ENCODE peak calls at places on chromosome 19, in four cellular contexts. J is HepG2, A is A549, E is K562. C is an unnamed sample.

GRCh38 chr19:33819875-33820781 is 23.5 kb downstream of the KCTD15 start:
- DNase-seq in J (peak), A (peak), E (peak), C (peak)

GRCh38 chr19:16470911-16471811 is 609 bp downstream of the EPS15L1 start:
- DNase-seq in J (no peak), A (no peak), E (peak), C (no peak)

GRCh38 chr19:36436531-36436930 is 18.1 kb upstream of the ZFP82 start:
- DNase-seq in J (no peak), A (peak), E (no peak), C (no peak)

GRCh38 chr19:1063030-1063908 is 3.7 kb upstream of the ARHGAP45 start:
- DNase-seq in J (no peak), A (peak), E (peak), C (peak)

GRCh38 chr19:51811344-51811743 is 16.4 kb downstream of the FPR3 start:
- DNase-seq in J (no peak), A (no peak), E (no peak), C (no peak)

GRCh38 chr19:31352782-31353651 is 3.8 kb upstream of the TSHZ3 start:
- DNase-seq in J (no peak), A (no peak), E (no peak), C (peak)

GRCh38 chr19:53962887-53963435 is at the start of gene CACNG8:
- DNase-seq in J (no peak), A (no peak), E (peak), C (no peak)

GRCh38 chr19:1251233-1251502 is 2.8 kb downstream of the MIDN start:
- DNase-seq in J (peak), A (peak), E (peak), C (no peak)

GRCh38 chr19:50272263-50272897 is 56.8 kb downstream of the KCNC3 start:
- DNase-seq in J (no peak), A (no peak), E (no peak), C (no peak)

GRCh38 chr19:50167314-50167721 is 4.2 kb upstream of the IZUMO2 start:
- DNase-seq in J (peak), A (no peak), E (no peak), C (no peak)

GRCh38 chr19:45280471-45280961 is 29.4 kb downstream of the MARK4 start:
- DNase-seq in J (no peak), A (no peak), E (no peak), C (no peak)

GRCh38 chr19:30034321-30034720 is 92.3 kb downstream of the URI1 start:
- DNase-seq in J (no peak), A (no peak), E (no peak), C (no peak)

GRCh38 chr19:34998777-34999497 is 1.2 kb upstream of the GRAMD1A start:
- DNase-seq in J (peak), A (no peak), E (peak), C (no peak)

GRCh38 chr19:56748443-56748842 is 76.9 kb upstream of the ZNF835 start:
- DNase-seq in J (peak), A (peak), E (no peak), C (no peak)

GRCh38 chr19:55581145-55581827 is 638 bp upstream of the ZNF579 start:
- DNase-seq in J (peak), A (peak), E (peak), C (peak)

GRCh38 chr19:53365899-53366493 is 491 bp downstream of the ZNF525 start:
- DNase-seq in J (peak), A (no peak), E (peak), C (no peak)

GRCh38 chr19:18896421-18896841 is 473 bp upstream of the CERS1 start:
- DNase-seq in J (no peak), A (peak), E (no peak), C (no peak)

GRCh38 chr19:54013866-54014265 is 22.4 kb downstream of the CACNG6 start:
- DNase-seq in J (no peak), A (peak), E (no peak), C (no peak)

GRCh38 chr19:33497778-33498175 is 23.8 kb downstream of the PEPD start:
- DNase-seq in J (no peak), A (no peak), E (no peak), C (no peak)

GRCh38 chr19:4908311-4908710 is 990 bp upstream of the UHRF1 start:
- DNase-seq in J (peak), A (no peak), E (no peak), C (no peak)
- TF ChIP-seq JUN in J (no peak), A (no peak), E (no peak), C (no peak)

GRCh38 chr19:5547881-5548280 is 19.9 kb downstream of the TINCR start:
- DNase-seq in J (peak), A (peak), E (peak), C (peak)
- TF ChIP-seq MAFK in J (no peak), A (no peak), E (no peak), C (no peak)

DNA sequence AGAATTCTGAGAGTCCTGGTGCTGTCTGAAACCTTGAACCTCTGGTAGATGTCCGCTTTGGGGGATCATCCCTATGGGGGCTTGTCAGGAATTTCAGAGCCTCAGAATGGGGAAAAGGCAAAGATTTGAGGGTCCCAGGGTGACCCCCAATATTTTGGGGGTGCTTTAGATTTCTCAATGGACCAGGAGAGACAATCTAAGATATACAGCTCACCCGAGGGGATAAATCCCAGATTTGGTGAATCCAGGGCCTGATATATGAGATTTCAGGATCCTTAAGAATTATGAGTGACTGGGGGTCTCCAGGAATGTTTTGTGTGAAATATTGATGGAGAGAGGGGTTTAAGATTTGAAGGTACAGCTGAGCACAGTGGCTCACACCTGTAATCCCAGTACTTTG is 3.3 kb downstream of the CAPN12 start:
- DNase-seq in J (no peak), A (no peak), E (no peak), C (no peak)
- TF ChIP-seq JUN in J (no peak), A (no peak), E (no peak), C (no peak)

GRCh38 chr19:58514564-58515020 is 2.8 kb upstream of the SLC27A5 start:
- DNase-seq in J (no peak), A (no peak), E (no peak), C (no peak)

GRCh38 chr19:58513213-58513693 is 1.5 kb upstream of the SLC27A5 start:
- DNase-seq in J (no peak), A (no peak), E (no peak), C (no peak)

GRCh38 chr19:58515259-58515658 is 3.5 kb upstream of the SLC27A5 start:
- DNase-seq in J (no peak), A (no peak), E (no peak), C (no peak)

GRCh38 chr19:58511353-58512208 is at the start of gene SLC27A5:
- DNase-seq in J (peak), A (no peak), E (no peak), C (no peak)

DNA sequence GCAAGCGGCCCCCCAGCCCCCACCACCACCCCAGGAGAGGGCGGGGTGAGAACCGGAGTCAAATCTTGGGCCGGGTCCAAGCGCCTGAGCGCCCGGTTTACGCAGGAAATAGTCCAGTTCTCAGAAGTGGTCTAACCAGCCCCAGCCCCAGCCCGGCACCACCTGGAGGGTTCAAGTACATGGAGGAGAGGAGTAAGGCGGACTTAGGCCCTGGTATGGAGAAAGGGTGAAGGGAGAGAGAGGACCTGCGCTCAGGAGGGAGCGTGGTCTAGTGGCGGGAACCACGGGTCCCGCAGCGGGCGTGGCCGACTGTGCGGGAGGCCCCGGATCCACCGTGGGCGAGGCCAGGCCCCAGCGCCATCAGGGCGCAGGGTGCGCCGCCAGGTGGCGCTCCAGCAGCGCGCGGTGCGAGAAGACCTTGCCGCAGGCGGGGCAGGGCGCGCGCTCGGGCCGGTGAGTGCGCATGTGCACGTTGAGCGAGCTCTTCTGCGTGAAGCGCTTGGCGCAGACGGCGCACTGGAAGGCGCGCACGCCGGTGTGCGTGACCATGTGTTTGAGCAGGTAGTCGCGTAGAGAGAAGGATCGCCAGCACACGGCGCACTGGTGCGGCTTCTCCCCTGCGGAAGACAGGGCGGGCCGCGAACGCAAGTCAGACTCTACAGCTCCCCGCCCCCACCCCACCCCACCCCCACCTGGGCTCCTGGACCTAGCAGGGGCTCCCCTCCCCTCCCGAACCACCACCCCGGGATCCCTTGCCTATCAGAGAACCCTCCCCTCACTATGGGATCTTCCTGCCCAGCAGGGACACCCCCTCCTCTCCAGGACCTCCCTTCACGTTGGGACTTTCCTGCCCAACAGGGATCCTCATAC is 2.1 kb upstream of the SLC27A5 start:
- DNase-seq in J (peak), A (peak), E (peak), C (peak)
- TF ChIP-seq MAFK in J (no peak), A (no peak), E (no peak), C (no peak)

GRCh38 chr19:46760363-46760762 is 14.1 kb upstream of the STRN4 start:
- DNase-seq in J (no peak), A (no peak), E (no peak), C (no peak)

GRCh38 chr19:46762245-46762890 is 16.1 kb upstream of the STRN4 start:
- DNase-seq in J (no peak), A (no peak), E (no peak), C (no peak)

GRCh38 chr19:46761418-46761831 is 15.2 kb upstream of the STRN4 start:
- DNase-seq in J (peak), A (no peak), E (no peak), C (no peak)

GRCh38 chr19:46756544-46756888 is 10.3 kb upstream of the STRN4 start:
- DNase-seq in J (no peak), A (no peak), E (no peak), C (no peak)

DNA sequence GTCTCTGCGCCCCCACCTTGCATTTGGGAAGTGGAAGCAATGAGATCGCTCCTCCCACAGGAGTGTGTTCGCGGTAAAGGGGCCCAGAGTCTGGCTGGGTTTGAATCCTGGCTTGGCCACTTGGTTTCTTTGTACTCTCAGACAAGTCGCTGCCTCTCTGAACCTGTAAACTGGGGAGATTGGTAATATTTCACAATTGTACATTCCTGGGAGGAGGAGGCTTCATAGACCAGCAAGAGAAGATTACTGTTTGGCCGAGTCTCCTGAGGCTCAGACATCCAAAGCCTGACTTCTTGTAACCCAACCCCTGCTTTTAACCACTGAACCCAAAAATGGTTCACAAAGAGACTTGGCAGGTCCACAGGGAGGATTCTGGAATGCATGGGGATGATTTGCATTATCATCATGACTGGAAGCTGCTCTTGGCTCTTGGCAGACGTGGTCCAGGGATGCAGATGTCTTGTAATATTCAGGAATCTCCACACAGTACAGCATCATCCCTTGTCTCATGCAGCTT is 13.6 kb upstream of the STRN4 start:
- DNase-seq in J (no peak), A (peak), E (no peak), C (no peak)
- TF ChIP-seq JUN in J (no peak), A (peak), E (no peak), C (no peak)

DNA sequence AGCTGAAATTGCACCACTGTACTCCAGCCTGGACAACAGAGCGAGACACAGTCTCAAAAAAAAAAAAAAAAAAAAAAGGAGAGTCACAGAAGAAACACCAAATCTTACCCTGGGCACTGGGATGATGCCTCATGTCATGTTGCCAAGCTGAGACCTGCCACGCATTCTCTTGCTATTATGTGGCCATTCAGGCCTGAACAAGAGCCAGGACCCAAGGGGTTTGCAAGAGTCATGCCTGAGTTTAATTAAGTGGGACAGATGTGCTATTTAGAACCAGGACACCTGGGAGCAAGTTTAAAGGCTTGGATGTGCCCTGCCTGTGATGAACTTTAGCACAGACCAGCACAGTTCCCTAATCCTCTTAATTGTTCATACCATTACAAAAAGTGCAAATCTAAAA is 9.8 kb downstream of the PNMA8A start:
- DNase-seq in J (no peak), A (no peak), E (no peak), C (no peak)
- TF ChIP-seq MAFK in J (no peak), A (no peak), E (no peak), C (no peak)

DNA sequence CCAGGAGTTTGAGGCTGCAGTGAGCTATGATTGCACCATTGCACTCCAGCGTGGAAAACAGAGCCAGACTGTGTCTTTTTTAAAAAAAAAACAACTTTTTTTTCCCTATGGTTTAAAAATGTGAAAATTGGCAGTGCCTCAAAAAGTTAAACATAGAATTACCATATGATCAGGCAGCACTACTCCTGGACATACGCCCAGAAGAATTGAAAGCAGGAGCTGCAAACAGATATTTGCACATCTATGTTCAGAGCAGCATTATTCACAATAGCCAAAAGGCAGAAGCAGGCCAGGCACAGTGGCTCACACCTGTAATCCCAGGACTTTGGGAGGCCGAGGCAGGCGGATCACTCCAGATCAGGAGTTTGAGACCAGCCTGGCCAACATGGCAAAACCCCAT is 3.8 kb upstream of the RETN start:
- DNase-seq in J (no peak), A (no peak), E (no peak), C (no peak)
- TF ChIP-seq JUN in J (no peak), A (no peak), E (no peak), C (no peak)

GRCh38 chr19:2814426-2814825 is 5.2 kb upstream of the ZNF554 start:
- DNase-seq in J (no peak), A (no peak), E (no peak), C (peak)

GRCh38 chr19:2811735-2812413 is 7.8 kb upstream of the ZNF554 start:
- DNase-seq in J (no peak), A (no peak), E (no peak), C (peak)

GRCh38 chr19:2812414-2813234 is 7.0 kb upstream of the ZNF554 start:
- DNase-seq in J (no peak), A (no peak), E (no peak), C (no peak)

GRCh38 chr19:2815191-2815614 is 4.5 kb upstream of the ZNF554 start:
- DNase-seq in J (no peak), A (no peak), E (no peak), C (no peak)

GRCh38 chr19:2813235-2814160 is 6.2 kb upstream of the ZNF554 start:
- DNase-seq in J (no peak), A (no peak), E (no peak), C (peak)
- TF ChIP-seq MAFK in J (no peak), A (no peak), E (no peak), C (no peak)

C was measured in H1.